ENCODE peak calls at places on chromosome 19, in six cellular contexts. E is CD4-positive, CD25-positive, alpha-beta regulatory T cell; T is cardiac muscle cell; A is uterus; Y is heart left ventricle; B is mammary epithelial cell. W is an unnamed sample. For H3K4me1, the result is how much of the 10 kb centered on the place peaks cover.

GRCh38 chr19:54337858-54338230 is 1.1 kb downstream of the LILRA4 start:
- DNase-seq in E (no peak), B (no peak), T (no peak), A (no peak), Y (no peak), W (no peak)

GRCh38 chr19:16371540-16371986 is 46.9 kb downstream of the KLF2 start:
- DNase-seq in Y (peak), E (peak), B (no peak), T (no peak), A (no peak), W (peak)

GRCh38 chr19:34733266-34733825 is 697 bp upstream of the ZNF181 start:
- DNase-seq in Y (peak), E (no peak), A (no peak), T (peak), B (no peak), W (peak)

GRCh38 chr19:48513289-48514122 is 1.9 kb upstream of the LMTK3 start:
- DNase-seq in Y (peak), E (peak), A (peak), B (peak), T (peak), W (peak)

GRCh38 chr19:42332059-42332458 is 6.6 kb downstream of the MEGF8 start:
- DNase-seq in E (no peak), A (no peak), T (no peak), Y (no peak), B (no peak), W (no peak)

GRCh38 chr19:34366670-34367423 is 1.9 kb downstream of the GPI start:
- DNase-seq in Y (no peak), T (no peak), E (no peak), A (no peak), B (peak), W (no peak)

GRCh38 chr19:13781547-13781946 is 7.3 kb downstream of the C19orf53 start:
- DNase-seq in E (no peak), B (peak), Y (peak), A (peak), T (peak), W (no peak)

GRCh38 chr19:30344446-30345425 is 27.4 kb upstream of the ZNF536 start:
- DNase-seq in Y (no peak), A (no peak), T (no peak), E (no peak), B (no peak), W (no peak)

GRCh38 chr19:38949580-38950367 is 19.0 kb downstream of the MRPS12 start:
- DNase-seq in B (peak), T (peak), Y (peak), A (peak), E (peak), W (peak)

GRCh38 chr19:39407644-39408391 is 1.2 kb downstream of the ZFP36 start:
- DNase-seq in A (peak), B (peak), T (no peak), Y (peak), E (peak), W (peak)

GRCh38 chr19:41997121-41997850 is 3.3 kb upstream of the ATP1A3 start:
- DNase-seq in Y (no peak), B (peak), A (no peak), T (peak), E (peak), W (peak)

GRCh38 chr19:17739121-17739875 is 12.0 kb upstream of the FCHO1 start:
- DNase-seq in B (no peak), Y (no peak), A (no peak), T (no peak), E (no peak), W (no peak)

GRCh38 chr19:39277598-39277997 is 9.4 kb downstream of the IFNL2 start:
- DNase-seq in E (no peak), T (no peak), Y (no peak), A (no peak), B (no peak), W (no peak)

GRCh38 chr19:4952945-4953344 is 16.0 kb upstream of the KDM4B start:
- DNase-seq in E (no peak), B (no peak), A (no peak), Y (no peak), T (no peak), W (no peak)

GRCh38 chr19:29882719-29883105 is 59.3 kb upstream of the URI1 start:
- DNase-seq in Y (no peak), B (no peak), E (no peak), T (no peak), A (no peak), W (no peak)

GRCh38 chr19:38669532-38669931 is 22.1 kb downstream of the ACTN4 start:
- DNase-seq in B (no peak), Y (no peak), E (peak), A (no peak), T (no peak), W (peak)

GRCh38 chr19:52637718-52638585 is at the start of gene ZNF83:
- DNase-seq in B (peak), E (peak), T (peak), Y (peak), A (peak), W (peak)

GRCh38 chr19:4870025-4870700 is 2.7 kb upstream of the PLIN3 start:
- DNase-seq in T (no peak), B (peak), Y (peak), A (no peak), E (no peak), W (no peak)

GRCh38 chr19:3224346-3225325 is at the start of gene CELF5:
- DNase-seq in A (peak), B (no peak), T (peak), E (peak), Y (no peak), W (peak)

GRCh38 chr19:11405846-11406643 is 13.1 kb downstream of the RGL3 start:
- DNase-seq in B (peak), T (no peak), A (no peak), E (peak), Y (no peak), W (no peak)

GRCh38 chr19:48639483-48640375 is 2.5 kb upstream of the DBP start:
- DNase-seq in B (no peak), E (no peak), Y (no peak), T (no peak), A (no peak), W (no peak)

GRCh38 chr19:3743486-3743885 is 18.0 kb downstream of the APBA3 start:
- DNase-seq in Y (no peak), E (no peak), B (no peak), A (no peak), T (no peak), W (no peak)

GRCh38 chr19:34041922-34042521 is 130.3 kb upstream of the LSM14A start:
- DNase-seq in T (peak), E (peak), B (peak), Y (peak), A (peak), W (peak)

GRCh38 chr19:57240311-57241090 is at the start of gene ZNF805:
- DNase-seq in A (peak), E (peak), Y (peak), B (peak), T (peak), W (peak)

GRCh38 chr19:57239982-57240310 is 486 bp upstream of the ZNF805 start:
- DNase-seq in E (no peak), T (no peak), Y (no peak), A (no peak), B (no peak), W (no peak)

GRCh38 chr19:57244513-57244912 is 4.1 kb downstream of the ZNF805 start:
- DNase-seq in Y (no peak), E (no peak), A (no peak), B (no peak), T (no peak), W (no peak)

GRCh38 chr19:57242821-57243220 is 2.4 kb downstream of the ZNF805 start:
- DNase-seq in Y (no peak), E (no peak), T (no peak), A (no peak), B (no peak), W (no peak)

GRCh38 chr19:57241181-57241580 is 749 bp downstream of the ZNF805 start:
- DNase-seq in B (peak), A (no peak), T (peak), E (no peak), Y (no peak), W (no peak)
- H3K4me1 ChIP-seq in B (under half), A (under half), T (under half), E (under half), Y (under half), W (under half)

GRCh38 chr19:45161715-45162463 is 1.1 kb upstream of the NKPD1 start:
- DNase-seq in B (no peak), E (no peak), T (peak), Y (no peak), A (no peak), W (no peak)
- H3K4me3 ChIP-seq in B (peak), E (no peak), T (no peak), Y (no peak), A (no peak), W (no peak)

DNA sequence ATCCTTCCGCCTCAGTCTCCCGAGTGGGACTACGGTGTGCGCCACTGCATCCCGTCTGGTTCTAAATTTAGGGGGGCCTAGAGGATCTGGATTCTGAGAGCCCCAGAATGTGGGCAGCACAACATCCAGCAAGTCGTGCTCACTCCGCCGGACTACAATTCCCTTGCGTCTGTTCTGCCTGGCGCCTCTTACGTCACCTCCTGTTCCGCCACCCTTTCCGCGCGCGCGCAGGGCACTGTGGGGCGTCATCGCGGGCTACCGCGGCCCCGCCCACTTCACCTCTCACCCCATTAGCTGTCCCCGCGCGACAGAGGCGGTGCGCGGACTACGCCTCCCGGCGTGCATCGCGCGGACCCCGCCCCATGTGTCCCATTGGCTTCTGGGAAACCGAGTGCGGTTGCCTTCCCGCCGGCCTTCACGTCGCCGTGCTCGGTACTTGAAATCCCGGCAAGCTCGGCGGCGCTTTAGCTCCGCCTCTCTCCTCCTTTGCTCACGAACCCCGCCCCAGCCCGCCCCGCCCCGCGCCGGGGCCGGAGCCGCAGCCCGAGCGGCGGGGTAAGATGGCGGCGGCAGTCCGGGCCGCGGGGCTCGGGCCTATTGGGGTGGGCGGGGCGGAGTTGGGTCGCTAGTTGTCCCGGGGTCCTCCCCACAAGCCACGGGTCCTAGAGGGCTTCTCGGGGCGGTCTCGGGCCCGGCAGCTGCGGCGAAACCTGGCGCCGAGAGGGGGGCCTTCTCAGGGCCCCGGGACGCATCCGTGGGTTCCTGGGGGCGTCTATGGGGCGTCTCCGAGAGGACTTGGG is at the start of gene SCAF1:
- DNase-seq in Y (peak), T (peak), E (peak), A (peak), B (peak), W (peak)
- H3K4me1 ChIP-seq in Y (under half), T (under half), E (half or more), A (under half), B (under half), W (half or more)

GRCh38 chr19:31519216-31519615 is 170.0 kb upstream of the TSHZ3 start:
- DNase-seq in T (no peak), A (no peak), B (peak), E (no peak), Y (no peak), W (no peak)
- H3K4me3 ChIP-seq in T (no peak), A (no peak), B (no peak), E (no peak), Y (no peak), W (no peak)

GRCh38 chr19:7637374-7638256 is 705 bp downstream of the STXBP2 start:
- DNase-seq in B (peak), T (no peak), E (no peak), Y (peak), A (no peak), W (no peak)
- H3K4me1 ChIP-seq in B (under half), T (under half), E (under half), Y (under half), A (under half), W (under half)

GRCh38 chr19:10004617-10005016 is 5.7 kb downstream of the COL5A3 start:
- DNase-seq in B (no peak), E (no peak), T (no peak), Y (no peak), A (no peak), W (no peak)

GRCh38 chr19:10007366-10007765 is 2.9 kb downstream of the COL5A3 start:
- DNase-seq in A (peak), T (no peak), Y (peak), E (no peak), B (no peak), W (no peak)

GRCh38 chr19:10006752-10007323 is 3.5 kb downstream of the COL5A3 start:
- DNase-seq in Y (no peak), T (no peak), E (no peak), A (no peak), B (no peak), W (no peak)

GRCh38 chr19:10006335-10006708 is 4.0 kb downstream of the COL5A3 start:
- DNase-seq in T (no peak), E (no peak), A (peak), Y (peak), B (no peak), W (peak)

DNA sequence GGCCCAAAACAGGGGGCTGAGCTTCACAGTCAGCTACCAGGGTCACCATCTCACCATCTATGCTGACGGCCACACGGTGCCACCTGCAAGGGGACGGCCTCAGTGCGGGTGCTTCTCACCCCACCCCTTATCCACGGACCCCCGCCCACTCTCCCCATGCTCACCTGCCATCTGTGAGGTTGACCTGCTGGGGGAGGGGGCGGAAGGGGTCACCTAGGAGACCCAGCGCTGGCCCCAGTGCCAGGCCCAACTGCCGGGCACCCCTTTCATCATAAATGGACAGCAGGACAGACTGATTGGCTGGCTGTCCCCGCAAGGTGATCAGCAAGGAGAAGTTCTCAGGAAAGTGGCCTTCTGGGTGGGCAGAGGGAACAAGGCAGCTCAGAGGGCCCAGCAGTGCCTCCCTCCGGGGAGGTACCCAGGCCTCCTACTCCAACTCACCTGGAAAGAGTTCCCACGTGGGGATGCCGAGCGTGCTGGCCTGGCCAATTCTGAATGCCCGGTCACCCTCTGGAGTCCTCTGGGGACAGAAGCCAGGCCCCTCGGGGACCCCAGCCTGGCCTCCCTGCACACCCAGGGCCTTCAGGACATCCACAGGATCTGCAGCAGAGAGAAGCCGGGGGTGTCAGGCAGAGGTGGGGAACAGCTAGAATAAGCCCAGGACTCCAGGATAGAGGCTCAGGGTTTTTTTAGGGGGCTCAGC is 4.5 kb downstream of the COL5A3 start:
- DNase-seq in B (no peak), Y (no peak), E (no peak), A (no peak), T (no peak), W (no peak)
- H3K4me3 ChIP-seq in B (no peak), Y (no peak), E (no peak), A (no peak), T (no peak), W (no peak)

GRCh38 chr19:55542292-55542855 is 3.0 kb downstream of the SBK3 start:
- DNase-seq in T (no peak), Y (no peak), B (no peak), E (no peak), A (no peak), W (no peak)
- H3K4me1 ChIP-seq in T (under half), Y (under half), B (under half), E (under half), A (under half), W (under half)

DNA sequence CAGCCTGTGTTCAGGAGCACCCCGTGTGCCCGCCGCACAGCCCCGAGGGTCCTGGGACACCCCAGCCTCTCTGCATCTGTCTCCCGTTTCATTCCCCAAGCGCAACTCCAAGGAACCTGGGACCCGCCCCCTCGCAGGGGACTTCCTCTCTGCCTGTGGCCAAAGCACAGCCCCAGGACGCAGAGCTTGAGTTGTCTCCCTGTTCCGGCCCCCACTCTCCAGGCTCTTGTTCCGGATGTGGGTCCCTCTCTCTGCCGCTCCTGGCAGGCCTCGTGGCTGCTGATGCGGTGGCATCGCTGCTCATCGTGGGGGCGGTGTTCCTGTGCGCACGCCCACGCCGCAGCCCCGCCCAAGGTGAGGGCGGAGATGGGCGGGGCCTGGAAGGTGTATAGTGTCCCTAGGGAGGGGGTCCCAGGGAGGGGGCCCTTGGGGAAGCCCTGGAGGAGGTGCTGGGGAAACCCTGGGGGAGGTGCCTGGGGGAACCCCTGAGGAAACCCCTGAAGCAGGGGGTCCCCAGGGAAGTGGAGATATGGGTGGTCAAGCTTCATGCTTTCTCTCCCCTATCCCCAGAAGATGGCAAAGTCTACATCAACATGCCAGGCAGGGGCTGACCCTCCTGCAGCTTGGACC is 1.3 kb downstream of the HCST start:
- DNase-seq in E (peak), Y (peak), T (peak), B (peak), A (peak), W (peak)
- H3K4me3 ChIP-seq in E (peak), Y (no peak), T (no peak), B (peak), A (no peak), W (peak)

DNA sequence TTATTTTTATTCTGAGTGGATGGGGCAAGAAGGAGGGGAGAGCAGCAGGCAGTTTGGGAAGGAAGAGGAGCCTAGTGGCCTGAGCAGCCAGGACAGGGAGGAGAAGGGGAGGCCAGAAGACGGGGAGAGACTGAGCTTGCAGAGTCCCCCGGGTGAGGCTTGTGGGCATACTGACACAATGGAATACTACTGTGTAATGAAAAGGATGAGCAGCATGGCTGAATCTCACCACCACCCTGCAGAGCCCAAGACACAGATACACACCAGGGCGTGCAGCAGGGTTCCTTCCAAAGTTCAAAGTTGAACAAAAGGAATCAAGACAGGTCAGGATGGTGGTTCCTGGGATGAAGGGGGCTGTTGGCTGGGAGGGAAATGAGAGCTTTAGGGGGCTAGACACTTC is 8.1 kb upstream of the SMG9 start:
- DNase-seq in E (no peak), B (no peak), Y (peak), A (no peak), T (no peak), W (no peak)
- H3K4me1 ChIP-seq in E (under half), B (half or more), Y (under half), A (under half), T (under half), W (under half)

GRCh38 chr19:40567040-40567749 is 9.5 kb upstream of the SHKBP1 start:
- DNase-seq in T (no peak), B (no peak), Y (no peak), A (no peak), E (no peak), W (no peak)
- H3K4me3 ChIP-seq in T (peak), B (peak), Y (no peak), A (no peak), E (no peak), W (no peak)